ENCODE peak calls at places on chromosomes 3 and 15, in five cellular contexts. One of them, this sample, is unnamed.

GRCh38 chr15:89991312-89991711 is 9.8 kb upstream of the ZNF710 start:
- DNase-seq in IMR-90: no peak
- DNase-seq in mesenchymal stem cell: no peak
- DNase-seq in H1: no peak
- DNase-seq in H9: no peak
- DNase-seq in this sample: no peak

GRCh38 chr15:68366314-68366713 is 65.6 kb downstream of the ITGA11 start:
- DNase-seq in IMR-90: no peak
- DNase-seq in mesenchymal stem cell: no peak
- DNase-seq in H1: no peak
- DNase-seq in H9: peak; percentile 52
- DNase-seq in this sample: no peak

GRCh38 chr3:15305366-15305844 is 27.0 kb downstream of the SH3BP5 start:
- DNase-seq in IMR-90: peak; percentile 49
- DNase-seq in mesenchymal stem cell: peak; percentile 42
- DNase-seq in H1: no peak
- DNase-seq in H9: no peak
- DNase-seq in this sample: no peak

GRCh38 chr3:174439621-174440349 is 419.3 kb upstream of the NAALADL2 start:
- DNase-seq in IMR-90: peak; percentile 98
- DNase-seq in mesenchymal stem cell: peak; percentile 96
- DNase-seq in H1: no peak
- DNase-seq in H9: no peak
- DNase-seq in this sample: no peak

GRCh38 chr3:105422645-105423044 is 55.9 kb downstream of the ALCAM start:
- DNase-seq in IMR-90: no peak
- DNase-seq in mesenchymal stem cell: no peak
- DNase-seq in H1: no peak
- DNase-seq in H9: no peak
- DNase-seq in this sample: no peak

GRCh38 chr3:180466401-180467005 is 135.5 kb upstream of the TTC14 start:
- DNase-seq in IMR-90: peak; percentile 10
- DNase-seq in mesenchymal stem cell: no peak
- DNase-seq in H1: no peak
- DNase-seq in H9: no peak
- DNase-seq in this sample: no peak

GRCh38 chr3:25840099-25840498 is 50.2 kb downstream of the OXSM start:
- DNase-seq in IMR-90: no peak
- DNase-seq in mesenchymal stem cell: no peak
- DNase-seq in H1: no peak
- DNase-seq in H9: no peak
- DNase-seq in this sample: no peak

GRCh38 chr15:69523010-69524001 is 70.7 kb downstream of the RPLP1 start:
- DNase-seq in IMR-90: peak; percentile 72
- DNase-seq in mesenchymal stem cell: peak; percentile 75
- DNase-seq in H1: peak; percentile 33
- DNase-seq in H9: peak; percentile 86
- DNase-seq in this sample: peak; percentile 75

GRCh38 chr3:58129041-58129440 is 81.7 kb downstream of the DNASE1L3 start:
- DNase-seq in IMR-90: no peak
- DNase-seq in mesenchymal stem cell: no peak
- DNase-seq in H1: no peak
- DNase-seq in H9: no peak
- DNase-seq in this sample: no peak

GRCh38 chr3:61936344-61936937 is 375.1 kb downstream of the PTPRG start:
- DNase-seq in IMR-90: peak; percentile 15
- DNase-seq in mesenchymal stem cell: peak; percentile 27
- DNase-seq in H1: no peak
- DNase-seq in H9: no peak
- DNase-seq in this sample: no peak

GRCh38 chr3:12984023-12984823 is 89.0 kb downstream of the IQSEC1 start:
- DNase-seq in IMR-90: peak; percentile 66
- DNase-seq in mesenchymal stem cell: peak; percentile 77
- DNase-seq in H1: peak; percentile 43
- DNase-seq in H9: peak; percentile 84
- DNase-seq in this sample: no peak

GRCh38 chr3:196648856-196649255 is 9.4 kb downstream of the NRROS start:
- DNase-seq in IMR-90: no peak
- DNase-seq in mesenchymal stem cell: peak; percentile 14
- DNase-seq in H1: no peak
- DNase-seq in H9: no peak
- DNase-seq in this sample: no peak

GRCh38 chr3:143150979-143151726 is 31.6 kb downstream of the CHST2 start:
- DNase-seq in IMR-90: no peak
- DNase-seq in mesenchymal stem cell: no peak
- DNase-seq in H1: no peak
- DNase-seq in H9: no peak
- DNase-seq in this sample: no peak

GRCh38 chr15:40249477-40250303 is 10.8 kb downstream of the PAK6 start:
- DNase-seq in IMR-90: peak; percentile 37
- DNase-seq in mesenchymal stem cell: peak; percentile 81
- DNase-seq in H1: no peak
- DNase-seq in H9: no peak
- DNase-seq in this sample: no peak

GRCh38 chr3:56324473-56324872 is 143.8 kb downstream of the ERC2 start:
- DNase-seq in IMR-90: no peak
- DNase-seq in mesenchymal stem cell: no peak
- DNase-seq in H1: no peak
- DNase-seq in H9: no peak
- DNase-seq in this sample: no peak
- H2BK5ac ChIP-seq in IMR-90: no peak overlapping the region
- H2BK5ac ChIP-seq in mesenchymal stem cell: no peak overlapping the region
- H2BK5ac ChIP-seq in H1: no peak overlapping the region
- H2BK5ac ChIP-seq in H9: no peak overlapping the region
- H2BK5ac ChIP-seq in this sample: no peak overlapping the region

DNA sequence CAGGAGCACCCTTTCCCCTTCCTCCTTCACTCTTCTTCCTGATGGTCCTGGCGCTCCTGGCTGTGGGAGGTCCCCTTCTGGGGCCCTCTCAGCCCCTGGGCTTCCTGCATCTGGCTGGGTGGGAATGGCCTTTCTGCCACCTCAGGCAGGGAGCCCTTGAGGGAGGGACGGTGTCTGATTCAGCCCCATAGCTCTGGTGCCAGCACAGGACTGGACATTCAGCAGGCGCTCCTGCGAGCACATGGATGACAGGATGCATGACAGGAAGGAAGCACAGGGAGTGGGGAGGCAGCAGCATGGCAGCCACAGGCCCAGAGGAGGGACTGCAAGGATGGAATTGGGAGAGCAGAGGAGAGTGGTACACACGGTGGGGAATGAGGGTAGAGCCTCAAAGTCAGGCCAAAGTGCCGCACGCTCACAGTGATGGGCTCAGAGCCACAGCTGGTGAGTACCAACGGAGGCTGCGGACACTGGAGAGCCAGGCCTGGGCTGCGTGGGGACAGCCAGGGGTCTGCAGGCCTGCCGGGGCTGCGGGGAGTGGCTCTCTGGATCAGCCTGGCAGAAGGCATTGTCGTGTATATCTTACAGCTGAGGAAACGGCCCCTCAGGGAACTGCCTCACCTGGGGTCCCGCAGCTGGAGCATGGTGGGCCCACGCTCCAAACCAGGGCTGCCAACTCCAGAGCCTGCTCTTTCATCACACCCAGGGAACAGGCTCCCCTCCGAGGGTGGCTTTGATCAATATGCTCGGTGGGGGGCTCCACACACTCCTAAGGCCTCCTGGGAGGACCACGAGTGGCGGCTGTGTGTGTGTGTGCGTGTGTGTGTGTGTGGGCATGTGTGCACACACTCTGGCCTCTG is 51.3 kb upstream of the CTSH start:
- DNase-seq in IMR-90: no peak
- DNase-seq in mesenchymal stem cell: no peak
- DNase-seq in H1: no peak
- DNase-seq in H9: no peak
- DNase-seq in this sample: no peak
- H3K14ac ChIP-seq in IMR-90: no peak overlapping the region
- H3K14ac ChIP-seq in mesenchymal stem cell: peak overlapping the region; percentile 29
- H3K14ac ChIP-seq in H1: no peak overlapping the region
- H3K14ac ChIP-seq in H9: peak overlapping the region; percentile 54
- H3K14ac ChIP-seq in this sample: peak overlapping the region; percentile 67

DNA sequence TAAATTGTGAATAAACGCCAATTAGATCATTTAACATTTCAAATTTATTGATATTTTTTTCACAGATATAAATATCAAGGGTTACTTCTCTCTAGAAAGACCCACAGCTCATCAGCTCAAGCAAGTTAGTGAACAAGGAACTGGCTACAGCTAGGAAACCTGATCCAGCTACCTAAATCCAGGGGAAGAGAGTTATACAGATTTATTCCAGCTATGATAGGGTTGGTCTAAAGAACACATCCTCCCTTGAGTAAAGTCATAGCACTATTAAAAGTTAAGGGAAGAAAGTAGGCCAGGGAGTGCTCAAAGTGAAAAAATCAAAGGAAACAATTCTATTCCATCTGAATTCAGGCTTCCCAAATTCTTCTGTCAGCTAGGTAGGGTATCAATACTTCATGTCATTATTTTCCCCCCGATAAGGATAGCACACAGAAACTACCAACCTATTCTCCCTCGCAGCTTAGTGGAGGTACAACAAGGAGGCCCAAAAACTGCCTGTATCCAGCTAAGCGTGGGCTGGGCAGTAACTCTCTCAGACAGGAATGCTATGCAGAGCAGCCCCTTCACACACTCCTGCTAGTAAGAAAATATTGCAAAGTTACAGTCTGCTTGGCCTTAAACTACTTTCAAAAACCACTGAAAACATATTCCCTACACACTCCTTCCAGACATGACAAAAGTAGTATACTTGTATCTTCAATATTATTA is 43.9 kb downstream of the DCUN1D1 start:
- DNase-seq in IMR-90: no peak
- DNase-seq in mesenchymal stem cell: no peak
- DNase-seq in H1: no peak
- DNase-seq in H9: no peak
- DNase-seq in this sample: no peak
- H2BK15ac ChIP-seq in IMR-90: no peak overlapping the region
- H2BK15ac ChIP-seq in mesenchymal stem cell: no peak overlapping the region
- H2BK15ac ChIP-seq in H1: no peak overlapping the region
- H2BK15ac ChIP-seq in H9: no peak overlapping the region
- H2BK15ac ChIP-seq in this sample: no peak overlapping the region

GRCh38 chr3:157065201-157065600 is 94.7 kb downstream of the CCNL1 start:
- DNase-seq in IMR-90: no peak
- DNase-seq in mesenchymal stem cell: no peak
- DNase-seq in H1: no peak
- DNase-seq in H9: peak; percentile 69
- DNase-seq in this sample: peak; percentile 17
- H2BK5ac ChIP-seq in IMR-90: no peak overlapping the region
- H2BK5ac ChIP-seq in mesenchymal stem cell: no peak overlapping the region
- H2BK5ac ChIP-seq in H1: no peak overlapping the region
- H2BK5ac ChIP-seq in H9: no peak overlapping the region
- H2BK5ac ChIP-seq in this sample: no peak overlapping the region

GRCh38 chr3:195260286-195260905 is 10.6 kb downstream of the XXYLT1 start:
- DNase-seq in IMR-90: no peak
- DNase-seq in mesenchymal stem cell: peak; percentile 45
- DNase-seq in H1: no peak
- DNase-seq in H9: peak; percentile 78
- DNase-seq in this sample: peak; percentile 35

GRCh38 chr3:195259146-195259563 is 11.8 kb downstream of the XXYLT1 start:
- DNase-seq in IMR-90: peak; percentile 32
- DNase-seq in mesenchymal stem cell: peak; percentile 72
- DNase-seq in H1: no peak
- DNase-seq in H9: no peak
- DNase-seq in this sample: no peak

GRCh38 chr3:195257454-195258448 is 13.2 kb downstream of the XXYLT1 start:
- DNase-seq in IMR-90: peak; percentile 39
- DNase-seq in mesenchymal stem cell: peak; percentile 48
- DNase-seq in H1: no peak
- DNase-seq in H9: no peak
- DNase-seq in this sample: no peak

GRCh38 chr3:195258449-195259145 is 12.4 kb downstream of the XXYLT1 start:
- DNase-seq in IMR-90: no peak
- DNase-seq in mesenchymal stem cell: peak; percentile 16
- DNase-seq in H1: no peak
- DNase-seq in H9: no peak
- DNase-seq in this sample: no peak

GRCh38 chr3:195259564-195260285 is 11.2 kb downstream of the XXYLT1 start:
- DNase-seq in IMR-90: peak; percentile 90
- DNase-seq in mesenchymal stem cell: peak; percentile 96
- DNase-seq in H1: no peak
- DNase-seq in H9: peak; percentile 88
- DNase-seq in this sample: peak; percentile 90
- H3K14ac ChIP-seq in IMR-90: peak overlapping the region; percentile 97
- H3K14ac ChIP-seq in mesenchymal stem cell: peak overlapping the region; percentile 53
- H3K14ac ChIP-seq in H1: no peak overlapping the region
- H3K14ac ChIP-seq in H9: peak overlapping the region; percentile 65
- H3K14ac ChIP-seq in this sample: no peak overlapping the region

GRCh38 chr3:173000553-173000952 is 140.5 kb downstream of the SPATA16 start:
- DNase-seq in IMR-90: no peak
- DNase-seq in mesenchymal stem cell: no peak
- DNase-seq in H1: no peak
- DNase-seq in H9: no peak
- DNase-seq in this sample: no peak

GRCh38 chr3:173001622-173002021 is 139.4 kb downstream of the SPATA16 start:
- DNase-seq in IMR-90: no peak
- DNase-seq in mesenchymal stem cell: no peak
- DNase-seq in H1: no peak
- DNase-seq in H9: no peak
- DNase-seq in this sample: no peak

GRCh38 chr3:173004681-173005080 is 136.4 kb downstream of the SPATA16 start:
- DNase-seq in IMR-90: no peak
- DNase-seq in mesenchymal stem cell: no peak
- DNase-seq in H1: no peak
- DNase-seq in H9: no peak
- DNase-seq in this sample: no peak

GRCh38 chr3:173006006-173006405 is 135.0 kb downstream of the SPATA16 start:
- DNase-seq in IMR-90: no peak
- DNase-seq in mesenchymal stem cell: no peak
- DNase-seq in H1: no peak
- DNase-seq in H9: no peak
- DNase-seq in this sample: no peak

DNA sequence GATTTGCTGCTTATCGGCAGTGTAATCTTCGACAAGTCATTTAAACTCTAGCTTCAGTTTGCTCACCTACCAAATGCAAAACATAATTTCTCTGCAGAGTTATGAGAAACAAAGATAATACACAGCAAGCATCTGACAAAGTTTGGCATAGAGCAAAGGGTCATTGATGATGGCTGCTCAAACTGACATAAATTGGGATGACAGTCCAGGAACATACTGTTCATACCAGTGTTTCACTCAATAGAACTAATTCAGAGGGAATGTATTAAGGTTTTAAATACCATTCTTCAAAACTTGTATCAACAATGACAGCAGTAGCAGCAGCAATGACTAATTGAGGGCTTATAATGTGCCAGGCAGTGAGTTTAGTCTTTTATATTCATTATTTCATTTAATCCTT is 137.6 kb downstream of the SPATA16 start:
- DNase-seq in IMR-90: no peak
- DNase-seq in mesenchymal stem cell: no peak
- DNase-seq in H1: no peak
- DNase-seq in H9: no peak
- DNase-seq in this sample: no peak
- H2BK15ac ChIP-seq in IMR-90: no peak overlapping the region
- H2BK15ac ChIP-seq in mesenchymal stem cell: no peak overlapping the region
- H2BK15ac ChIP-seq in H1: no peak overlapping the region
- H2BK15ac ChIP-seq in H9: no peak overlapping the region
- H2BK15ac ChIP-seq in this sample: no peak overlapping the region

GRCh38 chr3:141052570-141053069 is 1.5 kb downstream of the SPSB4 start:
- DNase-seq in IMR-90: no peak
- DNase-seq in mesenchymal stem cell: no peak
- DNase-seq in H1: no peak
- DNase-seq in H9: peak; percentile 63
- DNase-seq in this sample: no peak
- H2BK5ac ChIP-seq in IMR-90: no peak overlapping the region
- H2BK5ac ChIP-seq in mesenchymal stem cell: no peak overlapping the region
- H2BK5ac ChIP-seq in H1: no peak overlapping the region
- H2BK5ac ChIP-seq in H9: no peak overlapping the region
- H2BK5ac ChIP-seq in this sample: no peak overlapping the region

This sample was measured in neuronal stem cell.